ENCODE peak calls at places on chromosomes 5 and 9, in ten cellular contexts. U is fibroblast of pulmonary artery, L is astrocyte of the spinal cord, R is right atrium auricular region, E is IMR-90, M is heart left ventricle, F is kidney epithelial cell, S is right lobe of liver, D is HL-60, H is left ventricle myocardium inferior. C is an unnamed sample.

GRCh38 chr9:106797299-106797698 is 65.7 kb upstream of the ZNF462 start:
- DNase-seq in U (no peak), L (peak; percentile 34), R (no peak), E (no peak), M (no peak), F (peak; percentile 45), S (peak; percentile 62), D (no peak), H (no peak), C (no peak)

GRCh38 chr9:99138424-99139284 is 33.7 kb downstream of the TGFBR1 start:
- DNase-seq in U (no peak), L (no peak), R (no peak), E (no peak), M (no peak), F (no peak), S (no peak), D (no peak), H (no peak), C (no peak)

GRCh38 chr5:111066261-111066938 is 5.1 kb upstream of the TSLP start:
- DNase-seq in U (peak; percentile 77), L (no peak), R (no peak), E (no peak), M (no peak), F (no peak), S (no peak), D (no peak), H (no peak), C (no peak)

GRCh38 chr9:95067888-95068287 is 249.6 kb downstream of the FANCC start:
- DNase-seq in U (no peak), L (no peak), R (no peak), E (no peak), M (no peak), F (no peak), S (no peak), D (no peak), H (no peak), C (no peak)

GRCh38 chr5:172603425-172603824 is 37.6 kb upstream of the NEURL1B start:
- DNase-seq in U (peak; percentile 27), L (no peak), R (no peak), E (peak; percentile 51), M (peak; percentile 68), F (no peak), S (no peak), D (no peak), H (no peak), C (no peak)

GRCh38 chr9:98994226-98995058 is 50.7 kb downstream of the COL15A1 start:
- DNase-seq in U (no peak), L (no peak), R (no peak), E (no peak), M (no peak), F (no peak), S (no peak), D (no peak), H (no peak), C (no peak)

GRCh38 chr5:107874810-107875209 is 204.1 kb upstream of the EFNA5 start:
- DNase-seq in U (no peak), L (peak; percentile 20), R (no peak), E (peak; percentile 52), M (no peak), F (peak; percentile 38), S (no peak), D (no peak), H (no peak), C (no peak)

GRCh38 chr9:113621309-113621791 is 157.8 kb downstream of the RGS3 start:
- DNase-seq in U (peak; percentile 95), L (peak; percentile 94), R (peak; percentile 95), E (peak; percentile 93), M (peak; percentile 88), F (peak; percentile 75), S (no peak), D (no peak), H (peak; percentile 86), C (no peak)

GRCh38 chr5:137648361-137648760 is 87.5 kb downstream of the KLHL3 start:
- DNase-seq in U (no peak), L (no peak), R (no peak), E (no peak), M (no peak), F (no peak), S (no peak), D (no peak), H (no peak), C (no peak)

GRCh38 chr9:124764774-124765438 is 6.2 kb downstream of the NR6A1 start:
- DNase-seq in U (peak; percentile 39), L (no peak), R (no peak), E (no peak), M (no peak), F (no peak), S (no peak), D (no peak), H (no peak), C (no peak)

GRCh38 chr5:139439013-139439903 is at the start of gene DNAJC18:
- DNase-seq in U (peak; percentile 93), L (peak; percentile 88), R (peak; percentile 94), E (peak; percentile 89), M (peak; percentile 94), F (no peak), S (peak; percentile 91), D (peak; percentile 64), H (peak; percentile 96), C (peak; percentile 87)
- TF ChIP-seq CTCF in U (no peak), L (no peak), R (no peak), E (no peak), M (no peak), F (no peak), S (no peak), D (no peak), H (no peak), C (no peak)

DNA sequence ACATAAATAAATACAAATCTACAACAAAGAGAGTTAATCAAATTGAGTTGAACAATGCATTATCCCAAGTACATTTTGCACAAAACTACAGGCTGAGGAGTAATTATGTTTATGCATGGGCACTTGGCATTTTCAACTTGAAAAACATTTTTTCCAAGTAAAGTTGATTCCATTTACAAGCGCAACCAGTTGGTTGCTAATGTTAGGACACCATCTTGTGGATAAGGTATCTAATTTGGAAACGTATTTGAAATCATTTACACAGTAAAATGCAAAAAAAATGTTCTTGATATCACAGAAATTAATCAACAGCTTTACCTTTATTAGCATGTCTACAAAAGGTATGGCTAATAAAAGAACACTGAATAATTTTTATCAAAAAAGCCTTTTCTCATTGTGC is 18.8 kb downstream of the FTMT start:
- DNase-seq in U (peak; percentile 17), L (peak; percentile 40), R (no peak), E (peak; percentile 1), M (no peak), F (peak; percentile 10), S (no peak), D (no peak), H (no peak), C (no peak)
- TF ChIP-seq CTCF in U (no peak), L (peak; percentile 11), R (peak; percentile 40), E (peak; percentile 23), M (peak; percentile 11), F (peak; percentile 13), S (no peak), D (no peak), H (peak; percentile 40), C (no peak)

GRCh38 chr9:88706193-88707112 is 171.5 kb downstream of the NXNL2 start:
- DNase-seq in U (no peak), L (no peak), R (no peak), E (no peak), M (no peak), F (peak; percentile 51), S (peak; percentile 67), D (no peak), H (no peak), C (no peak)

GRCh38 chr9:88711719-88712118 is 176.7 kb downstream of the NXNL2 start:
- DNase-seq in U (no peak), L (no peak), R (no peak), E (no peak), M (no peak), F (no peak), S (no peak), D (no peak), H (no peak), C (no peak)

GRCh38 chr9:88713022-88713421 is 178.0 kb downstream of the NXNL2 start:
- DNase-seq in U (no peak), L (no peak), R (no peak), E (no peak), M (no peak), F (no peak), S (no peak), D (no peak), H (no peak), C (no peak)

GRCh38 chr9:88712484-88712883 is 177.5 kb downstream of the NXNL2 start:
- DNase-seq in U (no peak), L (no peak), R (no peak), E (no peak), M (no peak), F (no peak), S (no peak), D (no peak), H (no peak), C (no peak)

DNA sequence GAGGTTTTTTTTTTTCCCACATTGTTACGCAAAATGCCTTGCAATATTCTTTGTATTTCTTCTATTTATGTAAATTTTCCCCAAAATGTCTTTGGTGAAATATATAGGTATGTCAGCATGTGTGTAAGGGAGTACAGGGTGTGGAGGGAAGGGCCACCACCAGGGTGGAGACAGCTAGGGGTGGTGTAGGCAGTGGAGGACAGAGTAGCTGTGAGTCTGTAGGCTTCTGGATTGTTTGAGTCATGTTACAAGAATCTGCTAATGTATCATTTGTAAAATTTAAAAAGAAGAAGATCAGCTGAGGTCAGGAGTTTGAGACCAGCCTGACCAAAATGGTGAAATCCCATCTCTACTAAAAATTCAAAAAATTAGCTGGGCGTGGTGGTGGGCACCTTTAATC is 175.5 kb downstream of the NXNL2 start:
- DNase-seq in U (no peak), L (no peak), R (no peak), E (peak; percentile 17), M (no peak), F (no peak), S (no peak), D (no peak), H (no peak), C (no peak)
- TF ChIP-seq CTCF in U (no peak), L (no peak), R (no peak), E (no peak), M (no peak), F (no peak), S (no peak), D (no peak), H (no peak), C (no peak)

GRCh38 chr5:28214292-28214691 is 1175.9 kb upstream of the CDH9 start:
- DNase-seq in U (no peak), L (no peak), R (no peak), E (no peak), M (no peak), F (no peak), S (no peak), D (no peak), H (no peak), C (no peak)

GRCh38 chr5:28219539-28219938 is 1181.2 kb upstream of the CDH9 start:
- DNase-seq in U (no peak), L (no peak), R (no peak), E (no peak), M (no peak), F (no peak), S (no peak), D (no peak), H (no peak), C (no peak)

GRCh38 chr5:28215091-28215490 is 1176.7 kb upstream of the CDH9 start:
- DNase-seq in U (no peak), L (no peak), R (no peak), E (no peak), M (no peak), F (no peak), S (no peak), D (no peak), H (no peak), C (no peak)

GRCh38 chr5:28217695-28218094 is 1179.3 kb upstream of the CDH9 start:
- DNase-seq in U (no peak), L (no peak), R (no peak), E (no peak), M (no peak), F (no peak), S (no peak), D (no peak), H (no peak), C (no peak)

GRCh38 chr5:28216939-28217360 is 1178.6 kb upstream of the CDH9 start:
- DNase-seq in U (no peak), L (no peak), R (no peak), E (no peak), M (no peak), F (no peak), S (no peak), D (no peak), H (no peak), C (no peak)
- TF ChIP-seq CTCF in U (no peak), L (no peak), R (no peak), E (no peak), M (no peak), F (no peak), S (no peak), D (no peak), H (no peak), C (no peak)

C was measured in activated B cell treated with CpG ODN at 0.5 μM for 24 hours.